ENCODE peak calls at places on chromosomes 13 and 19, in six cellular contexts. B is prostate gland, A is psoas muscle, R is dorsolateral prefrontal cortex, O is stomach, S is AG10803. F is an unnamed sample.

GRCh38 chr13:49409008-49409407 is 34.9 kb downstream of the CAB39L start:
- DNase-seq in B (no peak), A (no peak), R (no peak), O (no peak), S (no peak), F (no peak)

GRCh38 chr19:10424011-10424637 is 3.8 kb downstream of the PDE4A start:
- DNase-seq in B (peak; percentile 62), A (peak; percentile 83), R (peak; percentile 73), O (peak; percentile 87), S (peak; percentile 63), F (peak; percentile 38)

GRCh38 chr13:76980075-76980718 is 11.7 kb upstream of the CLN5 start:
- DNase-seq in B (peak; percentile 49), A (peak; percentile 79), R (peak; percentile 59), O (peak; percentile 84), S (peak; percentile 32), F (peak; percentile 11)

GRCh38 chr19:56671613-56671994 is at the start of gene ZNF835:
- DNase-seq in B (peak; percentile 79), A (peak; percentile 96), R (peak; percentile 97), O (peak; percentile 76), S (no peak), F (no peak)

GRCh38 chr19:8577247-8577646 is at the start of gene MYO1F:
- DNase-seq in B (no peak), A (peak; percentile 51), R (no peak), O (peak; percentile 41), S (no peak), F (no peak)

GRCh38 chr13:42228527-42228926 is 43.4 kb upstream of the AKAP11 start:
- DNase-seq in B (no peak), A (no peak), R (no peak), O (no peak), S (no peak), F (no peak)

GRCh38 chr19:46926201-46927071 is 65.6 kb downstream of the ARHGAP35 start:
- DNase-seq in B (no peak), A (no peak), R (no peak), O (no peak), S (no peak), F (no peak)

GRCh38 chr13:113919761-113920160 is 54.1 kb downstream of the C13orf46 start:
- DNase-seq in B (no peak), A (no peak), R (no peak), O (peak; percentile 1), S (no peak), F (no peak)

GRCh38 chr13:26449063-26449848 is 108.2 kb upstream of the WASF3 start:
- DNase-seq in B (no peak), A (no peak), R (no peak), O (no peak), S (peak; percentile 29), F (no peak)

GRCh38 chr19:5210556-5210955 is 130.1 kb downstream of the PTPRS start:
- DNase-seq in B (no peak), A (no peak), R (no peak), O (no peak), S (no peak), F (no peak)

GRCh38 chr13:28094311-28094710 is 6.1 kb downstream of the FLT3 start:
- DNase-seq in B (no peak), A (no peak), R (no peak), O (no peak), S (no peak), F (no peak)

GRCh38 chr13:35388979-35389378 is 87.5 kb downstream of the MAB21L1 start:
- DNase-seq in B (no peak), A (no peak), R (no peak), O (no peak), S (peak; percentile 61), F (peak; percentile 21)

GRCh38 chr13:106372199-106373160 is 163.0 kb downstream of the EFNB2 start:
- DNase-seq in B (no peak), A (no peak), R (no peak), O (no peak), S (peak; percentile 95), F (peak; percentile 86)

GRCh38 chr13:57624565-57625435 is 6.7 kb upstream of the PCDH17 start:
- DNase-seq in B (no peak), A (no peak), R (no peak), O (no peak), S (peak; percentile 53), F (peak; percentile 49)

GRCh38 chr13:95559100-95559499 is 6.6 kb downstream of the CLDN10 start:
- DNase-seq in B (peak; percentile 25), A (no peak), R (no peak), O (no peak), S (no peak), F (no peak)

GRCh38 chr13:32984857-32985626 is 31.2 kb upstream of the KL start:
- DNase-seq in B (peak; percentile 65), A (no peak), R (no peak), O (peak; percentile 39), S (no peak), F (peak; percentile 18)

GRCh38 chr13:46181799-46182490 is at the start of gene LCP1:
- DNase-seq in B (no peak), A (no peak), R (no peak), O (peak; percentile 34), S (no peak), F (no peak)

GRCh38 chr13:35617420-35617819 is 140.9 kb upstream of the MAB21L1 start:
- DNase-seq in B (no peak), A (no peak), R (no peak), O (no peak), S (no peak), F (no peak)

GRCh38 chr19:55400281-55401087 is 7.1 kb downstream of the UBE2S start:
- DNase-seq in B (no peak), A (no peak), R (no peak), O (no peak), S (no peak), F (no peak)

GRCh38 chr13:26710166-26710565 is 50.4 kb downstream of the GPR12 start:
- DNase-seq in B (no peak), A (no peak), R (no peak), O (no peak), S (no peak), F (no peak)

GRCh38 chr19:8922591-8922990 is 87.6 kb downstream of the MUC16 start:
- DNase-seq in B (no peak), A (no peak), R (no peak), O (no peak), S (no peak), F (no peak)

GRCh38 chr19:19146000-19146608 is 7.8 kb upstream of the TMEM161A start:
- DNase-seq in B (peak; percentile 53), A (peak; percentile 83), R (peak; percentile 81), O (peak; percentile 88), S (peak; percentile 46), F (no peak)

GRCh38 chr19:29083863-29084262 is 129.1 kb downstream of the UQCRFS1 start:
- DNase-seq in B (no peak), A (no peak), R (no peak), O (no peak), S (no peak), F (no peak)

GRCh38 chr19:18939922-18940775 is 868 bp downstream of the HOMER3 start:
- DNase-seq in B (peak; percentile 20), A (peak; percentile 76), R (no peak), O (peak; percentile 37), S (peak; percentile 44), F (peak; percentile 26)

GRCh38 chr13:34522818-34523217 is 419.3 kb upstream of the NBEA start:
- DNase-seq in B (no peak), A (no peak), R (no peak), O (no peak), S (peak; percentile 4), F (peak; percentile 81)

GRCh38 chr19:44694184-44694579 is 4.8 kb upstream of the CEACAM16 start:
- DNase-seq in B (no peak), A (no peak), R (no peak), O (no peak), S (no peak), F (no peak)
- TF ChIP-seq CTCF in B (no peak), A (no peak), R (no peak), O (no peak), S (peak; percentile 28), F (peak; percentile 4)

GRCh38 chr13:29227560-29227959 is 367.9 kb downstream of the SLC7A1 start:
- DNase-seq in B (no peak), A (no peak), R (no peak), O (no peak), S (peak; percentile 3), F (no peak)

DNA sequence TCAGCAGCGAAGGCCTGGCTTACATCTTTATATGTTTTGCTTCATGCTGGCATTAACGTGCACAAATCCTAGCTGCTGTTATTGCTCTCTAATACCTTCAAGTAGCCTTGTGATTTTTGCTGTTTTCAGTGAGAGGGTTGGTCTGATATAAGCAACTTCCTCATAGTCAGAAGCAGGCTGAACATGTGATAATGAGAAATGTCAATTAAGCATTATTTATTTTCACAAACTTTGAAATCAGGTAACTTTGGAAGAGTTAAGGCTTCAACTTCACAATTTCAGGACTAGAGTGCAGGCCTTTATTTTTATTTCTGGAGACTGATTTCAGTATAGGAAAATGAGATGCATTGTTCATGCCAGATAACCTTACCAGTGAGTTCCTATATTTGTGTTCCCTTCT is 365.0 kb downstream of the SLC7A1 start:
- DNase-seq in B (no peak), A (no peak), R (no peak), O (no peak), S (no peak), F (no peak)
- TF ChIP-seq CTCF in B (no peak), A (no peak), R (no peak), O (no peak), S (no peak), F (no peak)

DNA sequence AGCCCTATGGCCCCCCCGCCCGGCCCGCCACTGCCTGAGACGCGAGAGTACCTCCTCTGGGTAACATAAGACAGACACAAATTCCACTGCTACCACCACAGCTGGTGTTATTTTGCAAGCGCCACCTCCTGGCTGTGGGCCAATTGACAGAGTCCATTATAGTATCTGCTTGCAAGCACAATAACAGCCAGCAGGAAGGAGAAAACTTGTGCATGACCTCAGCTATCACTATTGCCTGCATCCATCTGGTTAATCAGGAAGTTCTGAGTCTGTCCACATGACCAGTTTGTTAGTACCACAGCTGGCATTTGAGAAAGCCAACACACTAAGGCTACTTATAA is 25.3 kb upstream of the OR10H2 start:
- DNase-seq in B (peak; percentile 54), A (peak; percentile 66), R (no peak), O (peak; percentile 64), S (peak; percentile 57), F (no peak)
- TF ChIP-seq CTCF in B (no peak), A (no peak), R (no peak), O (no peak), S (no peak), F (no peak)

GRCh38 chr13:97502192-97502591 is 68.2 kb downstream of the RAP2A start:
- DNase-seq in B (no peak), A (no peak), R (peak; percentile 37), O (no peak), S (no peak), F (no peak)

GRCh38 chr13:97502691-97503090 is 68.7 kb downstream of the RAP2A start:
- DNase-seq in B (no peak), A (no peak), R (no peak), O (no peak), S (no peak), F (no peak)

GRCh38 chr13:97505022-97505421 is 71.1 kb downstream of the RAP2A start:
- DNase-seq in B (no peak), A (no peak), R (no peak), O (no peak), S (no peak), F (no peak)

DNA sequence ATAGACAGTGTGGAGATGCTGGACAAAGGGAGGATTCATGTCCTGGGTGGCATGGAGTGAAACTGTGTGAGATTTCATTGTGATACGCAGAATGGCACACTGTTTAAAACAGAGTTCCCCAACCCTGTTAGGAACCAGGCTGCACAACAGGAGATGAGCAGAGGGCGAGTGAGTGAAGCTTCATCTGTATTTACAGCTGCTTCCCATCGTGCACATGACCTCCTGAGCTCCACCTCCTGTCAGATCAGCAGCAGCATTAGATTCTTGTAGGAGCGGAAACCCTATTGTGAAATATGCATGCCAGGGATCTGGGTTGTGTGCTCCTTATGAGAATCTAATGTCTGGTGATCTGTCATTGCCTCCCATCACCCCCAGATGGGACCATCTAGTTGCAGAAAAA is 72.5 kb downstream of the RAP2A start:
- DNase-seq in B (no peak), A (no peak), R (no peak), O (no peak), S (peak; percentile 70), F (no peak)
- TF ChIP-seq CTCF in B (no peak), A (no peak), R (no peak), O (no peak), S (no peak), F (no peak)

F was measured in astrocyte.